ENCODE peak calls at places on chromosomes 5 and 9, in six cellular contexts. One of them, this sample, is unnamed.

GRCh38 chr9:127195976-127196825 is 68.4 kb upstream of the GARNL3 start:
- DNase-seq in dorsolateral prefrontal cortex: no peak
- DNase-seq in NCI-H748 treated with DMSO at 0.1 percent for 48 hours: no peak
- DNase-seq in NCI-H2029: no peak
- DNase-seq in C1 segment of cervical spinal cord: no peak
- DNase-seq in GF-D8: no peak
- DNase-seq in this sample: no peak

GRCh38 chr5:82165740-82166530 is 112.2 kb downstream of the RPS23 start:
- DNase-seq in dorsolateral prefrontal cortex: peak; percentile 74
- DNase-seq in C1 segment of cervical spinal cord: peak; percentile 9
- DNase-seq in GF-D8: peak; percentile 4
- DNase-seq in NCI-H748 treated with DMSO at 0.1 percent for 48 hours: peak; percentile 76
- DNase-seq in NCI-H2029: peak; percentile 95
- DNase-seq in this sample: peak; percentile 79

GRCh38 chr5:172606156-172606785 is 34.8 kb upstream of the NEURL1B start:
- DNase-seq in NCI-H2029: no peak
- DNase-seq in NCI-H748 treated with DMSO at 0.1 percent for 48 hours: no peak
- DNase-seq in dorsolateral prefrontal cortex: no peak
- DNase-seq in C1 segment of cervical spinal cord: no peak
- DNase-seq in GF-D8: no peak
- DNase-seq in this sample: no peak

GRCh38 chr9:112166176-112167140 is 8.6 kb downstream of the SUSD1 start:
- DNase-seq in GF-D8: peak; percentile 39
- DNase-seq in NCI-H748 treated with DMSO at 0.1 percent for 48 hours: no peak
- DNase-seq in NCI-H2029: no peak
- DNase-seq in dorsolateral prefrontal cortex: no peak
- DNase-seq in C1 segment of cervical spinal cord: no peak
- DNase-seq in this sample: peak; percentile 18

GRCh38 chr9:95880011-95880690 is 4.7 kb downstream of the ERCC6L2 start:
- DNase-seq in GF-D8: no peak
- DNase-seq in C1 segment of cervical spinal cord: no peak
- DNase-seq in NCI-H748 treated with DMSO at 0.1 percent for 48 hours: no peak
- DNase-seq in dorsolateral prefrontal cortex: no peak
- DNase-seq in NCI-H2029: no peak
- DNase-seq in this sample: no peak

GRCh38 chr9:94881946-94882345 is 155.4 kb downstream of the AOPEP start:
- DNase-seq in GF-D8: peak; percentile 28
- DNase-seq in NCI-H2029: no peak
- DNase-seq in NCI-H748 treated with DMSO at 0.1 percent for 48 hours: no peak
- DNase-seq in dorsolateral prefrontal cortex: no peak
- DNase-seq in C1 segment of cervical spinal cord: no peak
- DNase-seq in this sample: no peak

GRCh38 chr5:137751869-137752491 is 2.2 kb downstream of the HNRNPA0 start:
- DNase-seq in NCI-H748 treated with DMSO at 0.1 percent for 48 hours: peak; percentile 42
- DNase-seq in NCI-H2029: peak; percentile 43
- DNase-seq in GF-D8: peak; percentile 6
- DNase-seq in dorsolateral prefrontal cortex: no peak
- DNase-seq in C1 segment of cervical spinal cord: no peak
- DNase-seq in this sample: peak; percentile 37

GRCh38 chr5:145101246-145101645 is 733.9 kb downstream of the PRELID2 start:
- DNase-seq in C1 segment of cervical spinal cord: no peak
- DNase-seq in GF-D8: no peak
- DNase-seq in NCI-H2029: no peak
- DNase-seq in NCI-H748 treated with DMSO at 0.1 percent for 48 hours: peak; percentile 6
- DNase-seq in dorsolateral prefrontal cortex: no peak
- DNase-seq in this sample: peak; percentile 1

GRCh38 chr5:151086905-151087360 is 6.1 kb upstream of the TNIP1 start:
- DNase-seq in C1 segment of cervical spinal cord: no peak
- DNase-seq in dorsolateral prefrontal cortex: no peak
- DNase-seq in NCI-H2029: no peak
- DNase-seq in NCI-H748 treated with DMSO at 0.1 percent for 48 hours: no peak
- DNase-seq in GF-D8: no peak
- DNase-seq in this sample: no peak

GRCh38 chr9:78298046-78298511 is 1.2 kb downstream of the PSAT1 start:
- DNase-seq in GF-D8: no peak
- DNase-seq in C1 segment of cervical spinal cord: peak; percentile 36
- DNase-seq in dorsolateral prefrontal cortex: no peak
- DNase-seq in NCI-H2029: no peak
- DNase-seq in NCI-H748 treated with DMSO at 0.1 percent for 48 hours: no peak
- DNase-seq in this sample: peak; percentile 25

GRCh38 chr5:157172408-157172807 is 6.3 kb upstream of the GARIN3 start:
- DNase-seq in C1 segment of cervical spinal cord: no peak
- DNase-seq in GF-D8: no peak
- DNase-seq in dorsolateral prefrontal cortex: no peak
- DNase-seq in NCI-H748 treated with DMSO at 0.1 percent for 48 hours: no peak
- DNase-seq in NCI-H2029: no peak
- DNase-seq in this sample: no peak

GRCh38 chr5:151085517-151086031 is 4.7 kb upstream of the TNIP1 start:
- DNase-seq in NCI-H2029: no peak
- DNase-seq in NCI-H748 treated with DMSO at 0.1 percent for 48 hours: no peak
- DNase-seq in GF-D8: no peak
- DNase-seq in C1 segment of cervical spinal cord: no peak
- DNase-seq in dorsolateral prefrontal cortex: no peak
- DNase-seq in this sample: no peak

GRCh38 chr5:32102254-32102653 is 71.9 kb downstream of the GOLPH3 start:
- DNase-seq in dorsolateral prefrontal cortex: no peak
- DNase-seq in C1 segment of cervical spinal cord: no peak
- DNase-seq in NCI-H2029: no peak
- DNase-seq in GF-D8: no peak
- DNase-seq in NCI-H748 treated with DMSO at 0.1 percent for 48 hours: no peak
- DNase-seq in this sample: no peak

GRCh38 chr5:65203746-65204145 is 278.0 kb downstream of the ADAMTS6 start:
- DNase-seq in NCI-H748 treated with DMSO at 0.1 percent for 48 hours: no peak
- DNase-seq in GF-D8: no peak
- DNase-seq in dorsolateral prefrontal cortex: no peak
- DNase-seq in NCI-H2029: no peak
- DNase-seq in C1 segment of cervical spinal cord: no peak
- DNase-seq in this sample: no peak

GRCh38 chr9:37390759-37391158 is 31.7 kb upstream of the GRHPR start:
- DNase-seq in dorsolateral prefrontal cortex: no peak
- DNase-seq in GF-D8: no peak
- DNase-seq in NCI-H2029: no peak
- DNase-seq in C1 segment of cervical spinal cord: no peak
- DNase-seq in NCI-H748 treated with DMSO at 0.1 percent for 48 hours: no peak
- DNase-seq in this sample: peak; percentile 42

GRCh38 chr9:134165357-134166315 is 1.3 kb upstream of the RNU6ATAC start:
- DNase-seq in NCI-H2029: no peak
- DNase-seq in NCI-H748 treated with DMSO at 0.1 percent for 48 hours: no peak
- DNase-seq in C1 segment of cervical spinal cord: no peak
- DNase-seq in GF-D8: no peak
- DNase-seq in dorsolateral prefrontal cortex: peak; percentile 30
- DNase-seq in this sample: no peak

GRCh38 chr5:36570268-36570667 is 36.1 kb upstream of the SLC1A3 start:
- DNase-seq in dorsolateral prefrontal cortex: no peak
- DNase-seq in NCI-H2029: no peak
- DNase-seq in C1 segment of cervical spinal cord: no peak
- DNase-seq in NCI-H748 treated with DMSO at 0.1 percent for 48 hours: no peak
- DNase-seq in GF-D8: no peak
- DNase-seq in this sample: no peak

GRCh38 chr9:123742009-123742767 is 187.7 kb downstream of the DENND1A start:
- DNase-seq in NCI-H2029: no peak
- DNase-seq in C1 segment of cervical spinal cord: no peak
- DNase-seq in NCI-H748 treated with DMSO at 0.1 percent for 48 hours: no peak
- DNase-seq in dorsolateral prefrontal cortex: peak; percentile 9
- DNase-seq in GF-D8: no peak
- DNase-seq in this sample: no peak

GRCh38 chr5:57383093-57383861 is 99.3 kb downstream of the ACTBL2 start:
- DNase-seq in dorsolateral prefrontal cortex: no peak
- DNase-seq in NCI-H748 treated with DMSO at 0.1 percent for 48 hours: no peak
- DNase-seq in GF-D8: no peak
- DNase-seq in C1 segment of cervical spinal cord: no peak
- DNase-seq in NCI-H2029: no peak
- DNase-seq in this sample: no peak

GRCh38 chr5:173089581-173089980 is 33.4 kb downstream of the CREBRF start:
- DNase-seq in NCI-H748 treated with DMSO at 0.1 percent for 48 hours: no peak
- DNase-seq in dorsolateral prefrontal cortex: no peak
- DNase-seq in GF-D8: no peak
- DNase-seq in NCI-H2029: no peak
- DNase-seq in C1 segment of cervical spinal cord: no peak
- DNase-seq in this sample: no peak

GRCh38 chr5:154608531-154609011 is 130.5 kb upstream of the HAND1 start:
- DNase-seq in GF-D8: no peak
- DNase-seq in C1 segment of cervical spinal cord: no peak
- DNase-seq in dorsolateral prefrontal cortex: no peak
- DNase-seq in NCI-H748 treated with DMSO at 0.1 percent for 48 hours: no peak
- DNase-seq in NCI-H2029: no peak
- DNase-seq in this sample: no peak

GRCh38 chr9:120627073-120627472 is 47.1 kb upstream of the CDK5RAP2 start:
- DNase-seq in C1 segment of cervical spinal cord: no peak
- DNase-seq in dorsolateral prefrontal cortex: no peak
- DNase-seq in NCI-H2029: no peak
- DNase-seq in GF-D8: no peak
- DNase-seq in NCI-H748 treated with DMSO at 0.1 percent for 48 hours: no peak
- DNase-seq in this sample: no peak

GRCh38 chr9:22457448-22457847 is 10.8 kb downstream of the DMRTA1 start:
- DNase-seq in NCI-H2029: peak; percentile 76
- DNase-seq in GF-D8: no peak
- DNase-seq in dorsolateral prefrontal cortex: no peak
- DNase-seq in C1 segment of cervical spinal cord: no peak
- DNase-seq in NCI-H748 treated with DMSO at 0.1 percent for 48 hours: no peak
- DNase-seq in this sample: no peak

GRCh38 chr9:129506892-129507291 is 114.0 kb downstream of the C9orf50 start:
- DNase-seq in dorsolateral prefrontal cortex: no peak
- DNase-seq in C1 segment of cervical spinal cord: no peak
- DNase-seq in NCI-H748 treated with DMSO at 0.1 percent for 48 hours: no peak
- DNase-seq in GF-D8: no peak
- DNase-seq in NCI-H2029: no peak
- DNase-seq in this sample: no peak

GRCh38 chr9:20314981-20315380 is 307.3 kb downstream of the MLLT3 start:
- DNase-seq in GF-D8: no peak
- DNase-seq in C1 segment of cervical spinal cord: no peak
- DNase-seq in dorsolateral prefrontal cortex: no peak
- DNase-seq in NCI-H748 treated with DMSO at 0.1 percent for 48 hours: no peak
- DNase-seq in NCI-H2029: no peak
- DNase-seq in this sample: no peak

GRCh38 chr5:1897386-1897785 is 14.7 kb upstream of the IRX4 start:
- DNase-seq in dorsolateral prefrontal cortex: no peak
- DNase-seq in NCI-H2029: no peak
- DNase-seq in NCI-H748 treated with DMSO at 0.1 percent for 48 hours: no peak
- DNase-seq in GF-D8: no peak
- DNase-seq in C1 segment of cervical spinal cord: no peak
- DNase-seq in this sample: no peak

GRCh38 chr5:11268894-11269293 is 507.9 kb upstream of the DAP start:
- DNase-seq in GF-D8: no peak
- DNase-seq in NCI-H748 treated with DMSO at 0.1 percent for 48 hours: peak; percentile 38
- DNase-seq in C1 segment of cervical spinal cord: no peak
- DNase-seq in NCI-H2029: no peak
- DNase-seq in dorsolateral prefrontal cortex: no peak
- DNase-seq in this sample: no peak

GRCh38 chr5:110940136-110940535 is 131.4 kb upstream of the TSLP start:
- DNase-seq in NCI-H2029: no peak
- DNase-seq in GF-D8: no peak
- DNase-seq in dorsolateral prefrontal cortex: no peak
- DNase-seq in NCI-H748 treated with DMSO at 0.1 percent for 48 hours: no peak
- DNase-seq in C1 segment of cervical spinal cord: no peak
- DNase-seq in this sample: no peak

GRCh38 chr9:31027678-31028077 is 1356.8 kb upstream of the ACO1 start:
- DNase-seq in NCI-H748 treated with DMSO at 0.1 percent for 48 hours: no peak
- DNase-seq in NCI-H2029: no peak
- DNase-seq in GF-D8: no peak
- DNase-seq in dorsolateral prefrontal cortex: no peak
- DNase-seq in C1 segment of cervical spinal cord: no peak
- DNase-seq in this sample: no peak